ENCODE peak calls at places on chromosomes 11 and 22, in four cellular contexts. R, I, E and O are unnamed samples.

GRCh38 chr11:13289081-13289480 is 11.5 kb downstream of the BMAL1 start:
- DNase-seq in R (no peak), I (no peak), E (peak; percentile 41), O (peak; percentile 40)

GRCh38 chr11:63999349-64000025 is 13.2 kb downstream of the OTUB1 start:
- DNase-seq in R (peak; percentile 85), I (peak; percentile 50), E (peak; percentile 61), O (no peak)

GRCh38 chr11:94450061-94450460 is 43.6 kb downstream of the MRE11 start:
- DNase-seq in R (no peak), I (no peak), E (no peak), O (no peak)

GRCh38 chr11:2563216-2564007 is 118.6 kb downstream of the KCNQ1 start:
- DNase-seq in R (no peak), I (no peak), E (no peak), O (no peak)

GRCh38 chr11:127485541-127485940 is 485.0 kb upstream of the KIRREL3 start:
- DNase-seq in R (no peak), I (no peak), E (no peak), O (no peak)

GRCh38 chr11:125743681-125744080 is 2.4 kb upstream of the PATE1 start:
- DNase-seq in R (no peak), I (no peak), E (no peak), O (no peak)

GRCh38 chr11:63737718-63738117 is 30.9 kb downstream of the ZFTA start:
- DNase-seq in R (no peak), I (no peak), E (no peak), O (peak; percentile 29)

GRCh38 chr11:134313821-134314607 is 17.8 kb upstream of the GLB1L2 start:
- DNase-seq in R (no peak), I (no peak), E (no peak), O (no peak)

GRCh38 chr22:32533265-32534068 is 58.9 kb downstream of the FBXO7 start:
- DNase-seq in R (no peak), I (no peak), E (no peak), O (peak; percentile 64)

GRCh38 chr11:69018924-69019323 is 5.9 kb upstream of the MRGPRF start:
- DNase-seq in R (no peak), I (no peak), E (no peak), O (no peak)

GRCh38 chr22:30210235-30210831 is 36.2 kb downstream of the LIF start:
- DNase-seq in R (peak; percentile 70), I (no peak), E (peak; percentile 89), O (peak; percentile 82)

GRCh38 chr11:28799316-28799715 is 691.1 kb downstream of the METTL15 start:
- DNase-seq in R (no peak), I (no peak), E (no peak), O (no peak)

GRCh38 chr11:105315287-105315686 is 175.7 kb upstream of the CARD18 start:
- DNase-seq in R (no peak), I (no peak), E (peak; percentile 0), O (no peak)

GRCh38 chr11:65576867-65577755 is 1.3 kb downstream of the EHBP1L1 start:
- DNase-seq in R (peak; percentile 78), I (peak; percentile 81), E (peak; percentile 81), O (peak; percentile 83)

GRCh38 chr11:832529-833113 is at the start of gene CD151:
- DNase-seq in R (peak; percentile 73), I (peak; percentile 76), E (peak; percentile 68), O (no peak)

GRCh38 chr11:830295-831131 is 2.2 kb upstream of the CD151 start:
- DNase-seq in R (peak; percentile 72), I (peak; percentile 84), E (no peak), O (peak; percentile 55)

GRCh38 chr11:831951-832528 is 712 bp upstream of the CD151 start:
- DNase-seq in R (no peak), I (no peak), E (no peak), O (no peak)

GRCh38 chr11:829946-830294 is 2.2 kb downstream of the CRACR2B start:
- DNase-seq in R (no peak), I (no peak), E (no peak), O (no peak)

GRCh38 chr11:831132-831864 is 1.5 kb upstream of the CD151 start:
- DNase-seq in R (no peak), I (no peak), E (no peak), O (peak; percentile 87)
- H3K4me1 ChIP-seq in R (peaks cover 96% of the 10 kb centered on the region), I (peaks cover 47% of the 10 kb centered on the region), E (peaks cover 53% of the 10 kb centered on the region), O (peaks cover 40% of the 10 kb centered on the region)

DNA sequence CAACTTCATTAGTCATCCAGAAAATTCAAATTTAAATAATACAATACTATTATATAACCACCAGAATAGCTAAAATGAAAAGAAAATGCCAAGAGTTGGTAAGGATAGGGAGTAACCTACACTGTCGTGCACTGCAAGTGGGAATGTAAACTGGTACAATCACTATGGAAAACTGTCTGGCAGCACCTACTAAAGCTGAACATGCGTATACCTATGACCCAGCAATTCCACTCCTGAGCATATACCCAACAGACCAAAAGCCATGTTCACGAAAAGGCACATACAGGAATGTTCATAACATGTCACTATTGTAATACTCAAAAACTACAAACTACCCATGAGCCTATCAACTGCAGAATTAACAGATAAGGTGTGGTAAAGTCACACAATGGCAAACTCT is 32.7 kb downstream of the DENND5A start:
- DNase-seq in R (no peak), I (no peak), E (no peak), O (no peak)
- H3K4me3 ChIP-seq in R (no peak overlapping the region), I (no peak overlapping the region), E (no peak overlapping the region), O (no peak overlapping the region)

GRCh38 chr11:128714121-128714520 is 20.2 kb downstream of the FLI1 start:
- DNase-seq in R (no peak), I (no peak), E (no peak), O (no peak)
- H3K27ac ChIP-seq in R (no peak overlapping the region), I (no peak overlapping the region), E (no peak overlapping the region), O (no peak overlapping the region)

GRCh38 chr11:10581481-10582019 is 13.1 kb upstream of the LYVE1 start:
- DNase-seq in R (no peak), I (peak; percentile 13), E (no peak), O (no peak)
- H3K4me1 ChIP-seq in R (peaks cover 62% of the 10 kb centered on the region), I (no peaks in the 10 kb centered on the region), E (no peaks in the 10 kb centered on the region), O (peaks cover 11% of the 10 kb centered on the region)

GRCh38 chr22:48171294-48171693 is 1408.8 kb downstream of the TBC1D22A start:
- DNase-seq in R (no peak), I (no peak), E (no peak), O (no peak)
- H3K4me3 ChIP-seq in R (no peak overlapping the region), I (no peak overlapping the region), E (no peak overlapping the region), O (no peak overlapping the region)

GRCh38 chr11:9969068-9969467 is 305.2 kb downstream of the SWAP70 start:
- DNase-seq in R (no peak), I (no peak), E (peak; percentile 11), O (no peak)
- H3K27ac ChIP-seq in R (no peak overlapping the region), I (no peak overlapping the region), E (peak overlapping the region; percentile 48), O (no peak overlapping the region)